ENCODE peak calls at places on chromosomes 4 and X, in seven cellular contexts. F is tibial artery, Z is K562, J is upper lobe of left lung, L is brain microvascular endothelial cell, A is OCI-LY7, D is right lobe of liver. C is an unnamed sample.

GRCh38 chrX:101491943-101492342 is 6.7 kb downstream of the ARMCX4 start:
- DNase-seq in F (no peak), Z (no peak), J (no peak), L (no peak), A (no peak), D (no peak), C (no peak)

GRCh38 chrX:56759736-56760409 is 30.8 kb downstream of the NBDY start:
- DNase-seq in F (no peak), Z (no peak), J (no peak), L (no peak), A (no peak), D (peak; percentile 31), C (no peak)

GRCh38 chrX:2676794-2677675 is 14.1 kb upstream of the CD99 start:
- DNase-seq in F (no peak), Z (no peak), J (no peak), L (no peak), A (no peak), D (no peak), C (no peak)

GRCh38 chrX:38654302-38654701 is 93.0 kb downstream of the TSPAN7 start:
- DNase-seq in F (no peak), Z (peak; percentile 22), J (no peak), L (peak; percentile 20), A (peak; percentile 8), D (no peak), C (no peak)

GRCh38 chr4:4610672-4611071 is 68.8 kb upstream of the STX18 start:
- DNase-seq in F (no peak), Z (no peak), J (peak; percentile 17), L (no peak), A (no peak), D (no peak), C (no peak)

GRCh38 chr4:71132486-71132885 is 139.0 kb downstream of the DCK start:
- DNase-seq in F (no peak), Z (no peak), J (no peak), L (no peak), A (no peak), D (no peak), C (no peak)

GRCh38 chr4:76690906-76691275 is 207.1 kb downstream of the SOWAHB start:
- DNase-seq in F (no peak), Z (no peak), J (no peak), L (no peak), A (no peak), D (no peak), C (no peak)

GRCh38 chrX:48852857-48853256 is 17.4 kb upstream of the PCSK1N start:
- DNase-seq in F (no peak), Z (no peak), J (no peak), L (no peak), A (no peak), D (no peak), C (no peak)

GRCh38 chr4:1819284-1819683 is 26.2 kb downstream of the FGFR3 start:
- DNase-seq in F (no peak), Z (no peak), J (no peak), L (no peak), A (no peak), D (no peak), C (no peak)

GRCh38 chr4:160887668-160888067 is 1276.1 kb downstream of the FSTL5 start:
- DNase-seq in F (no peak), Z (no peak), J (no peak), L (no peak), A (no peak), D (no peak), C (no peak)

GRCh38 chr4:75841641-75842520 is 60.4 kb downstream of the PPEF2 start:
- DNase-seq in F (no peak), Z (no peak), J (no peak), L (no peak), A (no peak), D (no peak), C (no peak)

GRCh38 chr4:86940176-86940575 is 5.4 kb downstream of the AFF1 start:
- DNase-seq in F (no peak), Z (no peak), J (no peak), L (no peak), A (no peak), D (no peak), C (no peak)

GRCh38 chr4:44132526-44132925 is 316.1 kb downstream of the KCTD8 start:
- DNase-seq in F (no peak), Z (no peak), J (no peak), L (no peak), A (no peak), D (no peak), C (no peak)

GRCh38 chr4:98446499-98447375 is 185.6 kb downstream of the RAP1GDS1 start:
- DNase-seq in F (no peak), Z (no peak), J (no peak), L (peak; percentile 61), A (peak; percentile 65), D (no peak), C (peak; percentile 75)

GRCh38 chr4:38560763-38561558 is 103.0 kb upstream of the KLF3 start:
- DNase-seq in F (no peak), Z (no peak), J (no peak), L (no peak), A (no peak), D (no peak), C (no peak)

GRCh38 chr4:7861440-7861881 is 78.2 kb downstream of the AFAP1 start:
- DNase-seq in F (no peak), Z (no peak), J (no peak), L (peak; percentile 87), A (no peak), D (no peak), C (no peak)

GRCh38 chr4:79872738-79873137 is 200.3 kb downstream of the ANTXR2 start:
- DNase-seq in F (no peak), Z (no peak), J (no peak), L (no peak), A (no peak), D (no peak), C (no peak)

GRCh38 chrX:14798805-14799397 is 74.0 kb downstream of the FANCB start:
- DNase-seq in F (no peak), Z (no peak), J (no peak), L (no peak), A (no peak), D (no peak), C (no peak)

GRCh38 chr4:147655639-147656038 is 28.3 kb downstream of the PRMT9 start:
- DNase-seq in F (no peak), Z (no peak), J (no peak), L (no peak), A (no peak), D (no peak), C (no peak)

GRCh38 chr4:147658501-147658900 is 25.5 kb downstream of the PRMT9 start:
- DNase-seq in F (no peak), Z (no peak), J (no peak), L (no peak), A (no peak), D (no peak), C (no peak)
- TF ChIP-seq CTCF in F (no peak), Z (no peak), J (no peak), L (no peak), A (no peak), D (no peak), C (no peak)

GRCh38 chrX:24023538-24023937 is 3.4 kb downstream of the KLHL15 start:
- DNase-seq in F (no peak), Z (no peak), J (no peak), L (no peak), A (no peak), D (no peak), C (no peak)
- H3K36me3 ChIP-seq in F (no peaks in the 10 kb centered on the region), Z (peaks cover 25% of the 10 kb centered on the region), J (no peaks in the 10 kb centered on the region), L (no peaks in the 10 kb centered on the region), A (peaks cover 41% of the 10 kb centered on the region), D (no peaks in the 10 kb centered on the region), C (no peaks in the 10 kb centered on the region)

DNA sequence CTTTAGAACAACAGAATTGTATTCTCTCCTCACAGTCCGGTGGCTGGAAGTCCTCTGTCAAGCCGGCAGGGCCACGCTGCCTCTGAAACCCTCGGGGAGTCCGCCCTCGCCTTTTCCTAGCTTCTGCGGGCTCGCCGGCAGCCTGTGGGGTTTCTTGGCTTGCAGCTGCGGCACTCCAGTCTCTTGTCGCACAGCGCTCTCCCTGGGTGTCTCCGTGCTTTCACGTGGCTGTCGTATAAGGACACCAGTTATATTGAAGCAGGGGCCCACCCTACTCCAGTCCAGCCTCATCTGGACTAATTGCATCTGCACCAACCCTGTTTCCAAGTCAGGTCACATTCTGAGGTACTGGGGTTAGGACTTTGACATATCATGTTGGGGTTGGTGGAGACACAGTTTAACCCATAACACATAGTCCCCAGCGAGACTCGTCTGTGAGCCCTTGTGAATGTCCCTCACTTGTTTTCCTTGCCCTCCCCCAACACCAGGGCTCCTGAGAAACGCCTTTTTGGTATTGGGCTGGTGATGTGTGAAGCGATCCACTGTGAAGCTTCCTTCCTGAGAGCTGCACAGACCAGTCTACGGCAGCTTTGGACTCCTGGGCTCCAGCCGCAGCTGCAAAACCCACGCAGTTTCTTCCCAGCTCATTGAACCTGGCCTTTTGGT is 22.7 kb downstream of the TMEM131L start:
- DNase-seq in F (peak; percentile 80), Z (no peak), J (peak; percentile 67), L (peak; percentile 52), A (no peak), D (no peak), C (no peak)
- H3K4me3 ChIP-seq in F (peak overlapping the region; percentile 42), Z (no peak overlapping the region), J (no peak overlapping the region), L (peak overlapping the region; percentile 12), A (peak overlapping the region; percentile 32), D (no peak overlapping the region), C (no peak overlapping the region)

GRCh38 chr4:73985528-73985852 is 2.5 kb downstream of the PPBP start:
- DNase-seq in F (no peak), Z (no peak), J (no peak), L (no peak), A (no peak), D (no peak), C (no peak)

GRCh38 chr4:73989031-73989430 is 1.0 kb upstream of the PPBP start:
- DNase-seq in F (no peak), Z (peak; percentile 21), J (no peak), L (no peak), A (no peak), D (no peak), C (no peak)

GRCh38 chr4:73988096-73988495 is at the start of gene PPBP:
- DNase-seq in F (no peak), Z (no peak), J (no peak), L (no peak), A (no peak), D (no peak), C (no peak)

GRCh38 chr4:73989928-73990327 is 1.9 kb upstream of the PPBP start:
- DNase-seq in F (no peak), Z (no peak), J (no peak), L (no peak), A (no peak), D (no peak), C (no peak)

DNA sequence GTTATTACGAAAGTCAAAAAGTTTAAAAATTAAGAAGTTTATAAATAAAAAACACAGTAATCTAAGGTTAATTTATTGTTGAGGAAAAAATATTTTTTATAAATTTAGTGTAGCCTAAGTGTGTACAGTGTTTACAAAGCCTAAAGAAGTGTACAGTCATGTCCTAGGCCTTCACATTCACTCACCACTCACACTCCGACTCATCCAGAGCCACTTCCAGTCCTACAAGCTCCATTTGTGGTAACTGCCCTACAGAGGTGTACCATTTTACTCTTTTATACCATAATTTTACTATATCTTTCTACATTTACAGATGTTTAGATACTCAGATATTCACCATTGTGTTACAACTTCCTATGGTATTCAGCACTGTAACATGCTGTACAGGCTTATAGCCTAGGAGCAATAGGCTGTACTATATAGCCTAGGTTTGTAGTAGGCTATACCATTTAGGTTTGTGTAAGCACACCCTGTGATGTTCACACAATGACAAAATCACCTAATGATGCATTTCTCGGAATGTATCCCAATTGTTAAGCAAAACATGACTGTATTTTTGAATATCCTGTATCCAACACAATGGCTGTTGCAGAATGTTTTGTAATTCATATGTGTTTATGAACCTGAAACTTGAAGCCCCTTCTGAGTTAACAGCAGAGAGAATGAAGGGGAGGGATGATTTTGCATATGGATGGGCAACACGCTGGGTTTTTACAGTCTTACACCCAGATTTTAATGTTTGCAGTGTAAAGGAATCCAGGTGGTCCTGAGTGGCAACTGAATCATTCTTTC is 3.1 kb downstream of the PPBP start:
- DNase-seq in F (no peak), Z (no peak), J (no peak), L (no peak), A (no peak), D (no peak), C (no peak)
- TF ChIP-seq CTCF in F (no peak), Z (no peak), J (no peak), L (no peak), A (no peak), D (no peak), C (no peak)

C was measured in mucosa of descending colon.